ENCODE peak calls at places on chromosomes 13 and 19, in four cellular contexts. P, V, D and Z are unnamed samples.

GRCh38 chr13:25725104-25725503 is 326.7 kb downstream of the SHISA2 start:
- DNase-seq in P (no peak), V (no peak), D (no peak), Z (no peak)

GRCh38 chr19:988081-988480 is 3.9 kb downstream of the WDR18 start:
- DNase-seq in P (no peak), V (no peak), D (no peak), Z (no peak)

GRCh38 chr13:100511422-100511821 is 77.2 kb downstream of the GGACT start:
- DNase-seq in P (no peak), V (no peak), D (no peak), Z (no peak)

GRCh38 chr19:48636859-48637448 is at the start of gene DBP:
- DNase-seq in P (no peak), V (no peak), D (no peak), Z (no peak)

GRCh38 chr13:97289514-97290298 is 67.6 kb downstream of the MBNL2 start:
- DNase-seq in P (no peak), V (no peak), D (no peak), Z (no peak)

GRCh38 chr13:113564331-113565023 is 20.1 kb upstream of the TFDP1 start:
- DNase-seq in P (peak; percentile 4), V (no peak), D (no peak), Z (no peak)

GRCh38 chr19:38557205-38557799 is 60.5 kb downstream of the MAP4K1 start:
- DNase-seq in P (no peak), V (no peak), D (no peak), Z (peak; percentile 55)

GRCh38 chr13:40536443-40537113 is 129.9 kb downstream of the FOXO1 start:
- DNase-seq in P (peak; percentile 81), V (no peak), D (no peak), Z (no peak)

GRCh38 chr19:55471266-55471665 is 5.2 kb upstream of the ZNF628 start:
- DNase-seq in P (no peak), V (no peak), D (no peak), Z (no peak)

DNA sequence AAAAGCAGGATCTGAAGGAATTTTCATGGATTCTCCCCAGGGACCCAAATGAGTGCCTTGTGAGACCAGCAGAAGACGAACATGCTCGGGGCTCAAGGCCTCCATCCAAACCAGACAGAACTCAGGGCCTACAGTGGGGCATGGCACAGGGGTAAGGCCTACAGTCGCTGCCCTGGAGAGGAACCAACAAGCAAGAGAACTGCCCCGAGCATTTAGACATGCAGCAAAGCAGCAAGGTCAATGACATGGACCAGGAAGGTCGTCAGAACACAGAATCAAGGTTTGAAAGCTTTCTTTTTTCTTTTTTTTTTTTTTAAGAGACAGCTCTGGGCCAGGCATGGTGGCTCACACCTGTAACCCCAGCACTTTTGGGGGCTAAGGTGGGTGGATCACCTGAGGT is 17.3 kb downstream of the EPS15L1 start:
- DNase-seq in P (no peak), V (no peak), D (no peak), Z (no peak)
- TF ChIP-seq POLR2A in P (no peak), V (no peak), D (no peak), Z (no peak)

GRCh38 chr13:27259831-27260230 is 8.5 kb downstream of the RPL21 start:
- DNase-seq in P (no peak), V (no peak), D (no peak), Z (no peak)

GRCh38 chr13:27261376-27261775 is 9.3 kb upstream of the RASL11A start:
- DNase-seq in P (no peak), V (no peak), D (no peak), Z (no peak)

GRCh38 chr13:27257648-27258253 is 6.4 kb downstream of the RPL21 start:
- DNase-seq in P (no peak), V (no peak), D (no peak), Z (no peak)

GRCh38 chr13:27257233-27257568 is 5.8 kb downstream of the RPL21 start:
- DNase-seq in P (no peak), V (no peak), D (no peak), Z (no peak)

DNA sequence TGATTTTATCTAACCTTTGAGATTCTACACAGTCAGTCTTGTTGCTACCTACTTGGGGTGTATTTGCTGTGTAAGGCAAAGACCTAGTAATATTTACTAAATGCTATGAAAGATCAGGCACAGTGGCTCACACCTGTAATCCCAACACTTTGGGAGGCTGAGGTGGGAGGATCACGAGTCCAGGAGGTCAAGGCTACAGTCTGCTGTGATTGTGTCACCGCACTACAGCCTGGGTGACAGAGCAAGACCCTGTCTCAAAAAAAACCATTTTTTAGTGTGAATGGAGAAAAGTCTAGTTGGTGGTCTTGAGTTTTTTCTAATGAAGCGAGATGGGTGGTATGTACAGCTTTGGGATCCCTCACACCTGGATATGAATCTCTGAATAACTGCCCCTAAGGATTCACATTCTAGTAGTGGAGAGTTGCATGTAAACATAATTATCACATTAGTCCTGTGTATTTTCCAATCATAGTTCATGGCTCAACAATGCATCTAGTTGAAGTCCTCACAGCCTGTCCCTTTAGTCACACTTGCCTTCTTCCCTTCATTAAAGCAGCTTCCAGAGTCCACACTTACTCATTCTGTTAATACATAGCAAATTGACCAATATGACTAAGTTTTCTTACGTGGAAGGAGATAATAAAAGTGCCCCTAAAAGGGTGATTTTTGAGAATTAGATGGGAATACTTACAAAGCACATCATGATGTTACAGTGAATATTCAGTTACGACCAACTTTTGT is 7.4 kb downstream of the RPL21 start:
- DNase-seq in P (no peak), V (no peak), D (no peak), Z (no peak)
- TF ChIP-seq POLR2A in P (no peak), V (no peak), D (peak; percentile 74), Z (no peak)

DNA sequence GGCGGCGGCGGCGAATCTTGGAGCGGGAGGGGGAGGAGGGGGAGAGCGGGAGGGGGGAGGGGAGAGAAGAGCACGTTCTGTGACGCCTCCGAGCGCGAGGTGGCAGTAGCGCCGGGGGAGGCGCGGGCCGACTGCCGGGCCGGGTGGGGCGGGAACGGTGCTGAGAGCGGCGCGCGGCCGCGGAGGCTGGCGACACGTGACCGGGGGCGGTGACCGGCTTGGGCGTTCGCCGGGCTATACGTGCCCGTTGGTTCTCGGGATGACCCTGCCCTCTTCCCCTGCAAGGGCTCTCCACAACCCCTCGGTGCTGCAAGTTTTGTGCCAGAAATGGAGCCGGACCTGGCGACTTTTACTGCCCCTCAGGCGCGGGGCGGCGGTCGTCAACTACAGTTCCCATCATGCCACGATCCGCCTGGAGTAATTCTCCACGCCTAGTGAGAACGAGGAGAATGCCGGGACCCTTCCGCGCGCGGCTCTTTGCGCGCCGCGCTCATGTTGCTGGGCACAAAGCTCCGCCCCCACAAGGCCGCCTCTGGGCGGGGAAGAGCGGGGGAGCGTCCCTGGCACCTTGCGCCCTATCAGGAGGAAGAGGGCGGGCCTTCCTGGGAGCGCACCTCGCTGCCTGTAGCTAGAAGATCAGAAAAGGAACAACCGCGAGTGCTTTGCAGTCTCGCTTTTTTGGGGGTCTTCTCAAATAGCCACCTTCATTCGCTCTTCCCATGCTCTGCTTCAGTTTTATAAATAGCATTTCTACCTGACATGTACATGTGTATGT is at the start of gene KPNA3:
- DNase-seq in P (peak; percentile 94), V (peak; percentile 95), D (peak; percentile 84), Z (peak; percentile 98)
- TF ChIP-seq POLR2A in P (no peak), V (peak; percentile 56), D (no peak), Z (peak; percentile 95)

GRCh38 chr19:18865973-18866799 is 29.8 kb downstream of the CERS1 start:
- DNase-seq in P (no peak), V (peak; percentile 44), D (peak; percentile 97), Z (peak; percentile 86)
- TF ChIP-seq POLR2A in P (no peak), V (no peak), D (no peak), Z (no peak)